ENCODE peak calls at places on chromosomes 5 and 9, in seven cellular contexts. T, P, R, G, U, D and W are unnamed samples. For H3K9me3, the result is how much of the 10 kb centered on the place peaks cover.

GRCh38 chr5:53779541-53779981 is 219.1 kb downstream of the NDUFS4 start:
- DNase-seq in T (peak), P (no peak), R (peak), G (no peak), U (no peak), D (no peak), W (no peak)

GRCh38 chr9:10366171-10366779 is 246.5 kb downstream of the PTPRD start:
- DNase-seq in T (peak), P (no peak), R (no peak), G (peak), U (no peak), D (no peak), W (no peak)

GRCh38 chr5:83516361-83516760 is 44.8 kb downstream of the VCAN start:
- DNase-seq in T (peak), P (no peak), R (no peak), G (no peak), U (no peak), D (no peak), W (no peak)

GRCh38 chr5:69484891-69485290 is 7.7 kb upstream of the OCLN start:
- DNase-seq in T (peak), P (no peak), R (no peak), G (no peak), U (no peak), D (no peak), W (peak)

GRCh38 chr5:17218353-17219005 is 1.0 kb downstream of the BASP1 start:
- DNase-seq in T (peak), P (no peak), R (no peak), G (no peak), U (no peak), D (peak), W (peak)

GRCh38 chr5:32916648-32917047 is 205.5 kb downstream of the NPR3 start:
- DNase-seq in T (peak), P (no peak), R (peak), G (peak), U (no peak), D (no peak), W (peak)

GRCh38 chr5:58680503-58680902 is 97.6 kb downstream of the RAB3C start:
- DNase-seq in T (no peak), P (no peak), R (no peak), G (no peak), U (no peak), D (no peak), W (no peak)

GRCh38 chr9:127159949-127160610 is 37.6 kb upstream of the ANGPTL2 start:
- DNase-seq in T (no peak), P (no peak), R (no peak), G (no peak), U (peak), D (no peak), W (no peak)

GRCh38 chr5:76735762-76736545 is 20.0 kb downstream of the F2R start:
- DNase-seq in T (no peak), P (no peak), R (no peak), G (no peak), U (no peak), D (no peak), W (no peak)

GRCh38 chr9:137272241-137273094 is 5.1 kb upstream of the TOR4A start:
- DNase-seq in T (no peak), P (no peak), R (no peak), G (no peak), U (no peak), D (peak), W (no peak)

GRCh38 chr9:132651259-132651658 is 18.5 kb downstream of the DDX31 start:
- DNase-seq in T (peak), P (no peak), R (peak), G (peak), U (no peak), D (no peak), W (no peak)

GRCh38 chr9:123049589-123050222 is 16.2 kb downstream of the GPR21 start:
- DNase-seq in T (peak), P (no peak), R (no peak), G (no peak), U (no peak), D (no peak), W (no peak)

GRCh38 chr9:84315278-84315877 is 25.2 kb downstream of the SLC28A3 start:
- DNase-seq in T (peak), P (no peak), R (no peak), G (peak), U (no peak), D (no peak), W (peak)

GRCh38 chr5:25763781-25764180 is 1119.0 kb upstream of the CDH10 start:
- DNase-seq in T (no peak), P (no peak), R (no peak), G (no peak), U (no peak), D (no peak), W (no peak)

GRCh38 chr5:80275347-80275746 is 19.5 kb upstream of the SERINC5 start:
- DNase-seq in T (peak), P (no peak), R (no peak), G (peak), U (no peak), D (no peak), W (no peak)

GRCh38 chr5:35354751-35355150 is 124.5 kb upstream of the PRLR start:
- DNase-seq in T (no peak), P (no peak), R (no peak), G (no peak), U (no peak), D (no peak), W (no peak)

GRCh38 chr9:129259373-129259772 is 81.3 kb upstream of the IER5L start:
- DNase-seq in T (no peak), P (no peak), R (no peak), G (no peak), U (no peak), D (peak), W (no peak)

GRCh38 chr5:133431326-133431725 is 181.0 kb downstream of the FSTL4 start:
- DNase-seq in T (no peak), P (no peak), R (no peak), G (no peak), U (no peak), D (no peak), W (no peak)

GRCh38 chr5:172553167-172553566 is 87.9 kb upstream of the NEURL1B start:
- DNase-seq in T (no peak), P (no peak), R (no peak), G (no peak), U (no peak), D (no peak), W (no peak)

GRCh38 chr9:109986423-109987055 is 206.5 kb downstream of the PALM2AKAP2 start:
- DNase-seq in T (peak), P (no peak), R (peak), G (peak), U (no peak), D (no peak), W (no peak)

GRCh38 chr9:99559776-99560175 is 261.9 kb upstream of the NR4A3 start:
- DNase-seq in T (no peak), P (no peak), R (no peak), G (no peak), U (no peak), D (no peak), W (no peak)

GRCh38 chr9:1005043-1005667 is 28.7 kb downstream of the DMRT3 start:
- DNase-seq in T (peak), P (no peak), R (peak), G (peak), U (no peak), D (no peak), W (no peak)

GRCh38 chr5:143896981-143897380 is 85.0 kb downstream of the HMHB1 start:
- DNase-seq in T (peak), P (no peak), R (no peak), G (no peak), U (no peak), D (no peak), W (no peak)

GRCh38 chr9:8457050-8457449 is 657.5 kb upstream of the DMAC1 start:
- DNase-seq in T (peak), P (no peak), R (no peak), G (no peak), U (no peak), D (no peak), W (no peak)

GRCh38 chr9:91179237-91180138 is 182.2 kb downstream of the AUH start:
- DNase-seq in T (no peak), P (peak), R (peak), G (no peak), U (no peak), D (no peak), W (no peak)

GRCh38 chr5:18433336-18433735 is 799.1 kb downstream of the TAF11L14 start:
- DNase-seq in T (no peak), P (no peak), R (no peak), G (no peak), U (no peak), D (no peak), W (no peak)

GRCh38 chr9:113990975-113991471 is 87.1 kb downstream of the AMBP start:
- DNase-seq in T (peak), P (peak), R (no peak), G (no peak), U (no peak), D (peak), W (no peak)

DNA sequence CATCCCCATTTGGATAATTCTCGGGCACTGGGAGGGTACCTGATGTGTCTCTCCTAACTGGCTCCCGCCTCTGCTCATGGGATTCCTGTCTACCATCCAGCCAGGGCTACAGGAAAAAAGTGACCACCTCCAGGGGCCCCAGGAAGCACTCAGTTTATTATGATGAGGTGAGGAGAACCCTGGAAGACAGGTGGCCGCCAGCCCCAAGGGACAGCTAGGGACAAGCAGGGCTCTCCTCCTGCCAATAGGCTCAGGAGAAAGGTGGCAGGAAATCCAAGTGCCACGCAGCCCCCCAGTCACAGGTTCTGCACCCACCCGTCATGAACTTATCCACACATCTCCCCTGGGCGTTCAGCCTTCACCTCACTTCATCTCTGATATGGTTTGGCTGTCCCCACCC is 61.5 kb upstream of the ZNF354A start:
- DNase-seq in T (no peak), P (no peak), R (no peak), G (no peak), U (no peak), D (no peak), W (no peak)
- H3K9me3 ChIP-seq in T (under half), P (under half), R (half or more), G (under half), U (under half), D (under half), W (under half)

GRCh38 chr9:82677086-82677485 is 385.9 kb downstream of the RASEF start:
- DNase-seq in T (no peak), P (no peak), R (no peak), G (no peak), U (no peak), D (no peak), W (no peak)

GRCh38 chr9:82673904-82674303 is 389.0 kb downstream of the RASEF start:
- DNase-seq in T (no peak), P (no peak), R (no peak), G (no peak), U (no peak), D (no peak), W (no peak)

GRCh38 chr9:82675605-82676004 is 387.3 kb downstream of the RASEF start:
- DNase-seq in T (no peak), P (no peak), R (no peak), G (no peak), U (no peak), D (no peak), W (no peak)

GRCh38 chr9:82673201-82673600 is 389.7 kb downstream of the RASEF start:
- DNase-seq in T (no peak), P (no peak), R (no peak), G (no peak), U (no peak), D (no peak), W (no peak)

GRCh38 chr9:82675102-82675501 is 387.8 kb downstream of the RASEF start:
- DNase-seq in T (no peak), P (no peak), R (no peak), G (no peak), U (no peak), D (no peak), W (no peak)
- TF ChIP-seq CTCF in T (no peak), P (no peak), R (no peak), G (no peak), U (no peak), D (no peak), W (no peak)

GRCh38 chr5:130520211-130520610 is 615.9 kb downstream of the CHSY3 start:
- DNase-seq in T (peak), P (no peak), R (no peak), G (no peak), U (no peak), D (no peak), W (no peak)
- H3K9me3 ChIP-seq in T (under half), P (under half), R (under half), G (under half), U (under half), D (under half), W (under half)

GRCh38 chr5:24621809-24622208 is 23.0 kb downstream of the CDH10 start:
- DNase-seq in T (peak), P (no peak), R (no peak), G (no peak), U (no peak), D (no peak), W (no peak)
- TF ChIP-seq CTCF in T (no peak), P (no peak), R (no peak), G (no peak), U (no peak), D (no peak), W (no peak)

GRCh38 chr9:22232971-22233370 is 213.7 kb upstream of the DMRTA1 start:
- DNase-seq in T (no peak), P (no peak), R (no peak), G (no peak), U (no peak), D (no peak), W (no peak)

GRCh38 chr9:22229069-22229468 is 217.6 kb upstream of the DMRTA1 start:
- DNase-seq in T (no peak), P (no peak), R (no peak), G (no peak), U (no peak), D (no peak), W (no peak)

GRCh38 chr9:22227986-22228385 is 218.6 kb upstream of the DMRTA1 start:
- DNase-seq in T (no peak), P (no peak), R (no peak), G (no peak), U (no peak), D (no peak), W (no peak)

GRCh38 chr9:22228542-22228941 is 218.1 kb upstream of the DMRTA1 start:
- DNase-seq in T (peak), P (no peak), R (no peak), G (no peak), U (no peak), D (no peak), W (no peak)
- H3K9me3 ChIP-seq in T (under half), P (under half), R (under half), G (half or more), U (under half), D (under half), W (under half)